ENCODE peak calls at places on chromosome 11, in eight cellular contexts. F is head of caudate nucleus; D is fibroblast of villous mesenchyme; I is A549; R is IMR-90; C is activated naive CD4-positive, alpha-beta T cell treated with anti-CD3 and anti-CD28 coated beads, Interleukin-2, amount 50 U/mL, for 16 hours; L is body of pancreas; V is NCI-H774. U is an unnamed sample.

GRCh38 chr11:12397953-12398352 is 20.6 kb downstream of the PARVA start:
- DNase-seq in L (no peak), R (peak), F (no peak), I (peak), V (no peak), D (peak), C (no peak), U (peak)

GRCh38 chr11:68724293-68724692 is 27.0 kb downstream of the TESMIN start:
- DNase-seq in I (no peak), F (no peak), V (no peak), C (no peak), R (no peak), L (no peak), D (no peak), U (no peak)

GRCh38 chr11:77082838-77083552 is 16.2 kb downstream of the CAPN5 start:
- DNase-seq in V (no peak), I (no peak), R (peak), F (peak), L (no peak), D (peak), C (peak), U (no peak)

GRCh38 chr11:31974737-31975136 is 116.1 kb upstream of the RCN1 start:
- DNase-seq in L (no peak), R (peak), V (no peak), I (peak), C (no peak), D (no peak), F (no peak), U (peak)

GRCh38 chr11:839875-840617 is 2.3 kb downstream of the POLR2L start:
- DNase-seq in V (no peak), C (no peak), I (peak), L (no peak), D (no peak), R (no peak), F (no peak), U (no peak)

GRCh38 chr11:84671325-84672019 is 955.7 kb downstream of the DLG2 start:
- DNase-seq in I (peak), V (no peak), F (no peak), L (no peak), C (no peak), R (no peak), D (no peak), U (no peak)

GRCh38 chr11:35260342-35260985 is 121.5 kb downstream of the CD44 start:
- DNase-seq in C (no peak), D (peak), V (no peak), R (peak), I (peak), F (no peak), L (no peak), U (peak)

GRCh38 chr11:1837171-1838076 is 1.4 kb upstream of the TNNI2 start:
- DNase-seq in F (peak), D (peak), R (peak), L (peak), C (peak), V (no peak), I (peak), U (no peak)

GRCh38 chr11:47861762-47862161 is 13.6 kb upstream of the NUP160 start:
- DNase-seq in I (peak), R (peak), F (no peak), V (no peak), C (peak), L (no peak), D (peak), U (peak)

GRCh38 chr11:106379712-106380111 is 302.2 kb downstream of the AASDHPPT start:
- DNase-seq in D (no peak), V (no peak), F (peak), C (no peak), I (no peak), R (no peak), L (no peak), U (no peak)